ENCODE peak calls at places on chromosomes 1 and 21, in four cellular contexts. Z is left ventricle myocardium inferior, J is cardiac muscle cell, L is PC-3. P is an unnamed sample.

GRCh38 chr1:2392071-2392442 is 416 bp downstream of the RER1 start:
- DNase-seq in L (no peak), Z (no peak), J (no peak), P (no peak)

GRCh38 chr1:176878750-176879536 is 285.6 kb downstream of the ASTN1 start:
- DNase-seq in J (peak; percentile 44), L (no peak), Z (no peak), P (no peak)

GRCh38 chr1:234969630-234970370 is 158.8 kb downstream of the TOMM20 start:
- DNase-seq in L (peak; percentile 39), J (peak; percentile 71), Z (peak; percentile 79), P (peak; percentile 68)

GRCh38 chr1:31627930-31628421 is 10.5 kb downstream of the HCRTR1 start:
- DNase-seq in J (peak; percentile 28), L (no peak), Z (peak; percentile 72), P (peak; percentile 90)

GRCh38 chr1:230342019-230342418 is 84.1 kb downstream of the PGBD5 start:
- DNase-seq in J (no peak), Z (no peak), L (no peak), P (no peak)

GRCh38 chr1:190478193-190479007 is 736 bp upstream of the BRINP3 start:
- DNase-seq in L (peak; percentile 72), J (peak; percentile 55), Z (no peak), P (no peak)

GRCh38 chr1:22249928-22250680 is 107.2 kb upstream of the WNT4 start:
- DNase-seq in Z (no peak), J (no peak), L (no peak), P (no peak)

GRCh38 chr21:42777064-42777756 is 102.1 kb downstream of the WDR4 start:
- DNase-seq in L (no peak), Z (no peak), J (no peak), P (peak; percentile 22)

GRCh38 chr1:230790026-230790425 is 42.8 kb downstream of the CAPN9 start:
- DNase-seq in Z (no peak), L (no peak), J (no peak), P (no peak)

GRCh38 chr1:155064109-155064812 is 721 bp downstream of the EFNA4 start:
- DNase-seq in Z (no peak), J (peak; percentile 78), L (no peak), P (no peak)

GRCh38 chr1:66571789-66572188 is 37.8 kb downstream of the SGIP1 start:
- DNase-seq in Z (no peak), J (no peak), L (peak; percentile 74), P (no peak)

GRCh38 chr1:228972576-228972975 is 237.3 kb downstream of the RHOU start:
- DNase-seq in J (no peak), L (no peak), Z (no peak), P (no peak)

GRCh38 chr1:69203166-69203565 is 364.6 kb upstream of the LRRC7 start:
- DNase-seq in J (no peak), Z (no peak), L (no peak), P (no peak)

GRCh38 chr1:151047591-151047924 is at the start of gene C1orf56:
- DNase-seq in J (peak; percentile 77), L (peak; percentile 76), Z (peak; percentile 68), P (peak; percentile 71)

GRCh38 chr1:1322952-1323351 is 1.5 kb downstream of the INTS11 start:
- DNase-seq in J (no peak), Z (no peak), L (no peak), P (no peak)
- H3K4me3 ChIP-seq in J (no peak overlapping the region), Z (peak overlapping the region; percentile 89), L (peak overlapping the region; percentile 60), P (no peak overlapping the region)

GRCh38 chr1:226532553-226532952 is 16.0 kb upstream of the STUM start:
- DNase-seq in J (peak; percentile 69), L (no peak), Z (no peak), P (no peak)

GRCh38 chr1:226533220-226533619 is 15.3 kb upstream of the STUM start:
- DNase-seq in Z (no peak), J (no peak), L (no peak), P (no peak)

GRCh38 chr1:226529891-226530290 is 18.7 kb upstream of the STUM start:
- DNase-seq in Z (no peak), J (no peak), L (no peak), P (no peak)

GRCh38 chr1:226531360-226532093 is 17.0 kb upstream of the STUM start:
- DNase-seq in J (no peak), Z (no peak), L (no peak), P (no peak)

GRCh38 chr1:226530591-226530990 is 18.0 kb upstream of the STUM start:
- DNase-seq in Z (no peak), L (no peak), J (no peak), P (no peak)
- H3K27me3 ChIP-seq in Z (no peaks in the 10 kb centered on the region), L (peaks cover 10% of the 10 kb centered on the region), J (no peaks in the 10 kb centered on the region), P (no peaks in the 10 kb centered on the region)

DNA sequence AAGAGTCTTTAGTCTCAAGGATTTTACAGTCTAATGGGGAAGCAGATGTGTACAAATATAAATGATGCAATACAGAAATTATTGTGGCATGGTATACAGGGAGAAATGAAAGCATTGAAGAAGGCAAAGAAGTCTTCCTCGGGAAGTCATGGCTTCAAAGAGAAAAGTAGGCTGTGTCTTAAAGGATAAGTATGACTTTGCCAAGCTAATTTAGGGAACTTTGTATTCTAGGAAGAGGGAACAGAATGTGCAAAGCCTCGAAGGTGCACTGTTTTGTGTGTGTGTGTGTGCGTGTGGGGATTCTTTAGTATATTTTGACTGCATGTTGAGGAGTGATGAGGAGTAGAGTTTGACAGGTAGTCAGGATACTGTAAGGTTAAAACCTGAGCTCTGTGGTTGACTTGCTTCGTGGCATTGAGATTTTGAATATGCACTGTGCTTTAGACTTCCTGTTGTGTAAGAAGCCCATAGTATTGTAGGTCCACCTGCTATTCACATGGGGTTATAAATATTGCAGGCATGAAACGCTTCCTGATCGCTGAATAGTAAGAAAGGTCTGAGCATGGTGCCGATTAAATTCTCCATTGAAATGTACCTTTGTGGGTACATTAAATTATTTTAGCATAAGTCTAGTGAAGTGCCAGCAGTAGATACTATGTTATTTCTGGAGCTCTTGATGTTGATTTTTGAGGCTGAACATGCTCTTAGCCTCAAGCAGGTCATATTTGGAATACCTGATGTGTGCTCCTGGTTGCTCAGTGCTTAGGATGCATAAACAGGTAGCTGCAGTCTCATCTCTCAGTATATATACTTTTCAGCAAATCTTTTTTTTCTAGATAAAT is 8.0 kb downstream of the SMAP2 start:
- DNase-seq in J (no peak), Z (no peak), L (no peak), P (no peak)
- H3K4me1 ChIP-seq in J (peaks cover 15% of the 10 kb centered on the region), Z (peaks cover 51% of the 10 kb centered on the region), L (peaks cover 82% of the 10 kb centered on the region), P (peaks cover 63% of the 10 kb centered on the region)

GRCh38 chr1:9280015-9280860 is 12.5 kb upstream of the SPSB1 start:
- DNase-seq in Z (no peak), J (no peak), L (peak; percentile 91), P (no peak)
- H3K4me3 ChIP-seq in Z (no peak overlapping the region), J (no peak overlapping the region), L (peak overlapping the region; percentile 59), P (no peak overlapping the region)

P was measured in lower lobe of right lung.